ENCODE peak calls at places on chromosome 14, in seven cellular contexts. V, X, F, N, D, P and W are unnamed samples.

GRCh38 chr14:50060871-50061663 is 55.3 kb downstream of the VCPKMT start:
- DNase-seq in V (peak; percentile 89), X (peak; percentile 99), F (peak; percentile 94), N (no peak), D (no peak), P (peak; percentile 89), W (peak; percentile 75)

GRCh38 chr14:101535232-101535631 is 26.1 kb upstream of the DIO3 start:
- DNase-seq in V (no peak), X (no peak), F (no peak), N (no peak), D (no peak), P (peak; percentile 57), W (no peak)

GRCh38 chr14:97916669-97917068 is 1119.5 kb downstream of the VRK1 start:
- DNase-seq in V (no peak), X (no peak), F (no peak), N (no peak), D (no peak), P (no peak), W (no peak)

GRCh38 chr14:69499436-69499835 is 14.9 kb downstream of the PLEKHD1 start:
- DNase-seq in V (no peak), X (no peak), F (no peak), N (no peak), D (no peak), P (no peak), W (no peak)

GRCh38 chr14:80772504-80772903 is 169.0 kb downstream of the CEP128 start:
- DNase-seq in V (no peak), X (no peak), F (no peak), N (no peak), D (no peak), P (no peak), W (peak; percentile 36)

GRCh38 chr14:102275866-102276265 is 29.1 kb downstream of the MOK start:
- DNase-seq in V (no peak), X (no peak), F (no peak), N (no peak), D (no peak), P (no peak), W (no peak)

GRCh38 chr14:51554339-51554920 is 97.3 kb upstream of the FRMD6 start:
- DNase-seq in V (peak; percentile 96), X (peak; percentile 35), F (peak; percentile 85), N (no peak), D (no peak), P (no peak), W (no peak)

GRCh38 chr14:101235042-101235871 is 326.0 kb upstream of the DIO3 start:
- DNase-seq in V (peak; percentile 16), X (peak; percentile 5), F (peak; percentile 70), N (peak; percentile 26), D (peak; percentile 84), P (peak; percentile 47), W (peak; percentile 66)

GRCh38 chr14:51547260-51547659 is 104.5 kb upstream of the FRMD6 start:
- DNase-seq in V (peak; percentile 100), X (peak; percentile 99), F (peak; percentile 98), N (peak; percentile 68), D (no peak), P (no peak), W (no peak)

GRCh38 chr14:33839193-33840076 is 111.4 kb downstream of the EGLN3 start:
- DNase-seq in V (no peak), X (peak; percentile 24), F (peak; percentile 76), N (peak; percentile 31), D (peak; percentile 80), P (peak; percentile 58), W (peak; percentile 70)

GRCh38 chr14:96080571-96080970 is 41.4 kb downstream of the C14orf132 start:
- DNase-seq in V (no peak), X (no peak), F (no peak), N (no peak), D (no peak), P (no peak), W (no peak)

GRCh38 chr14:101844219-101844618 is 82.7 kb downstream of the PPP2R5C start:
- DNase-seq in V (no peak), X (no peak), F (no peak), N (no peak), D (no peak), P (no peak), W (no peak)

GRCh38 chr14:96567289-96567899 is 65.2 kb downstream of the PAPOLA start:
- DNase-seq in V (peak; percentile 13), X (no peak), F (peak; percentile 62), N (no peak), D (peak; percentile 41), P (peak; percentile 21), W (no peak)

DNA sequence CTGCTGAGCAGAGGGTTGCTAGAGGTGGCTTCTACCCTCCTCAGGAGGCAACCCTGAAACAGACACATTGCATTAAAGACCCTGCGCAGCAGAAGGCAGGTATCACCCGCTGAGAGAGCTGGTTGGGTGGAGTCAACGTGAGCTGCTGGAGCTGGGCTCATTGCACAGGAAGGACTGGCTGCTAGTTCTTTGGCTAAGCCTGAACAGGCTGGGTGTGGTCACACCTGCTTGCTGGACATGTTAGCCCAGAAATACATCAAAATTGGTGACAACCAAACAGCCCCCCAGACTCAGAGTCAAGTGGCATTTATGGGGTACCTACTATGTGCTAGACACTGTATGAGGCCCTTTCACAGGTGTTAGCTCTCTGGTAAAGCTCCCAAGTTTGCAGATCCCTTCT is 33.8 kb upstream of the IRF2BPL start:
- DNase-seq in V (no peak), X (no peak), F (no peak), N (no peak), D (no peak), P (no peak), W (no peak)
- TF ChIP-seq EZH2 in V (no peak), X (no peak), F (no peak), N (no peak), D (no peak), P (no peak), W (no peak)

GRCh38 chr14:65431951-65432350 is 19.4 kb downstream of the FUT8 start:
- DNase-seq in V (peak; percentile 71), X (no peak), F (peak; percentile 54), N (no peak), D (no peak), P (no peak), W (no peak)

GRCh38 chr14:65429757-65430156 is 17.2 kb downstream of the FUT8 start:
- DNase-seq in V (no peak), X (no peak), F (no peak), N (no peak), D (no peak), P (no peak), W (no peak)

GRCh38 chr14:65433157-65433556 is 20.6 kb downstream of the FUT8 start:
- DNase-seq in V (no peak), X (no peak), F (no peak), N (no peak), D (no peak), P (no peak), W (no peak)

GRCh38 chr14:65432361-65432948 is 19.9 kb downstream of the FUT8 start:
- DNase-seq in V (peak; percentile 72), X (no peak), F (no peak), N (no peak), D (no peak), P (no peak), W (no peak)

DNA sequence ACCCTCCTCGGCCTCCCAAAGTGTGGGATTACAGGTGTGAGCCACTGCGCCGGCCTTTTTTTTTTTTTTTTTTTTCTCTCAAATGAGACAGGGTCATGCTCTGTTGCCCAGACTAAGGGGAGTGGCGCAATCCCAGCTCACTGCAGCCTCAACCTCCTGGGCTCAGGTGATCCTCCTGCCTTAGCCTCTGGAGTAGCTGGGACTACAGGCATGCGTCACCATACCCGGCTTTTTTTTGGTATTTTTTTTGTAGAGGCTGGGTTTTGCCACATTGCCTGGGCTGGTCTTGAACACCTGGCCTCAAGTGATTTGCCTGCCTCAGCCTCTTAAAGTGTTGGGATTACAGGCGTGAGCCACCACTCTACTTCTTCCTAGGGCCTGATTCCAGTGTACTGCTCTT is 18.7 kb downstream of the FUT8 start:
- DNase-seq in V (no peak), X (no peak), F (no peak), N (no peak), D (no peak), P (no peak), W (no peak)
- H3K4me2 ChIP-seq in V (no peak overlapping the region), X (no peak overlapping the region), F (peak overlapping the region; percentile 30), N (no peak overlapping the region), D (no peak overlapping the region), P (no peak overlapping the region), W (no peak overlapping the region)

GRCh38 chr14:54487771-54488170 is 1.0 kb downstream of the GMFB start:
- DNase-seq in V (peak; percentile 49), X (peak; percentile 47), F (peak; percentile 68), N (no peak), D (peak; percentile 20), P (no peak), W (no peak)
- H2AFZ ChIP-seq in V (no peak overlapping the region), X (peak overlapping the region; percentile 88), F (peak overlapping the region; percentile 49), N (no peak overlapping the region), D (no peak overlapping the region), P (no peak overlapping the region), W (peak overlapping the region; percentile 10)

GRCh38 chr14:58638231-58639205 is 756 bp downstream of the DACT1 start:
- DNase-seq in V (peak; percentile 31), X (peak; percentile 28), F (peak; percentile 75), N (no peak), D (peak; percentile 70), P (no peak), W (no peak)
- TF ChIP-seq EZH2 in V (no peak), X (peak; percentile 55), F (no peak), N (no peak), D (peak; percentile 70), P (peak; percentile 93), W (no peak)

DNA sequence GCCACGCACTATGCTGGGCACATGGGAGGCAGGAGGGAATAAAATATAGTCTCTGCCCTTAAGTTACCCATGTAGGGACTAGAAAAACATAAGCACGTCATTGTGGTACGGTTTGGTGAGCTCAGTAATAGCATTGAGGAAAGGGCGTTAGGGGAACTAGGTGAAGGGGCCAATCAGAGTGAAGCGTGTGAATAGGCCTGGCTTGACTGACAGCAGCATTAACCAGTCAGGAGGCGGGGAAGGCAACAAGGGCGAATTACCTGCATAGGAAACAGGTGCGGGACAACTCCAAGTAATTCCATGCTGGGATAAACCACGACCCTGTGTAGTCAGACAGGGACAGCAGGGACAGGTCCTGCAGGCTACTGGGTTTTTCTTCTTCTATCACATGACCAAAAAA is 107.7 kb downstream of the UNC79 start:
- DNase-seq in V (no peak), X (peak; percentile 16), F (peak; percentile 11), N (peak; percentile 38), D (peak; percentile 21), P (no peak), W (peak; percentile 7)
- H3K4me2 ChIP-seq in V (no peak overlapping the region), X (no peak overlapping the region), F (no peak overlapping the region), N (no peak overlapping the region), D (no peak overlapping the region), P (no peak overlapping the region), W (no peak overlapping the region)

DNA sequence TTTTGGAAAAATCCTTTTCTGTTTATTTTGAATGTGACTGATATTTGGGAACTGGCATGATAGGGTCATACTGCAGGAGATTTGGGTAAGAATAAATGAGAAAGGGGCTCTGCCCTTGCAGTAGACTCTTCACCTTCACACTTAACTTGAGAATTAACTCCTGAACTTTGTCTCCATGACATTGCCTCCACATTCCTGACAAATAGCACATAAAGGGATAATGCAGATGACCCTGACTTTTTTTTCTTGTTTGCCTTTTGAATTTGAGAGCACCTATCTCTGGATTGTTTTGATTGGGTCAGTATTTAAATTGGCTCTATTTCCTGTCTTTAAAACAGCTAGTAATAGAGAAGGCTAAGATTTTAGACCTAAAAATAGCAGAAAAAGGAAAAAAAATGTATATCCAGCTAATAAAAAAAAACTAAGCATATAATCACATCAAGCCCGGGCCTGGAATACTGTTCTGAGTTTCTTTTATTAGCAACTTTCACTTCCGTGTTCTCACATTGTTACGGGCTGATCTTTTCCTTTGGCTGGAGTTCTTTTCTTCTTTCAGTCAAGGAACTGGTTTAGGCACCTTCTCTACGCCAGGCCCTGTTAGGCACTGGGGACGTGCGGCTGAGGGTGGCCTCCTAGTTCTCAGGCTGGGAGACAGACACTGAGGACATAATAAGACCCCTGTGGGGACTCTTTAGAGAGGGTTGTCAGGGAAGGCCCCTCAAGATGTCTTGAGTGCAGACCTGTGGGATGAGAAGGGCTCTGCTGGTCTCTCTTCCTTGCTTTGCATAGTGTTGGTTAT is 53.1 kb upstream of the GNPNAT1 start:
- DNase-seq in V (no peak), X (no peak), F (peak; percentile 37), N (no peak), D (peak; percentile 33), P (peak; percentile 74), W (no peak)
- H2AFZ ChIP-seq in V (peak overlapping the region; percentile 62), X (no peak overlapping the region), F (peak overlapping the region; percentile 92), N (no peak overlapping the region), D (peak overlapping the region; percentile 44), P (peak overlapping the region; percentile 73), W (no peak overlapping the region)